ENCODE peak calls at places on chromosomes 13 and 19, in four cellular contexts. One of them, this sample, is unnamed.

GRCh38 chr19:13298565-13299481 is 148.6 kb downstream of the IER2 start:
- DNase-seq in fibroblast of pulmonary artery: no peak
- DNase-seq in fibroblast of mammary gland: no peak
- DNase-seq in iris pigment epithelial cell: no peak
- DNase-seq in this sample: no peak

GRCh38 chr19:47239610-47240296 is 8.8 kb upstream of the BBC3 start:
- DNase-seq in fibroblast of mammary gland: no peak
- DNase-seq in fibroblast of pulmonary artery: peak
- DNase-seq in iris pigment epithelial cell: peak
- DNase-seq in this sample: peak

GRCh38 chr19:44954649-44955499 is at the start of gene CLPTM1:
- DNase-seq in iris pigment epithelial cell: peak
- DNase-seq in fibroblast of mammary gland: peak
- DNase-seq in fibroblast of pulmonary artery: peak
- DNase-seq in this sample: peak

GRCh38 chr13:113882266-113882627 is 18.4 kb upstream of the GAS6 start:
- DNase-seq in fibroblast of mammary gland: no peak
- DNase-seq in iris pigment epithelial cell: no peak
- DNase-seq in fibroblast of pulmonary artery: no peak
- DNase-seq in this sample: peak

GRCh38 chr13:114104626-114105350 is 27.6 kb downstream of the RASA3 start:
- DNase-seq in fibroblast of mammary gland: no peak
- DNase-seq in fibroblast of pulmonary artery: no peak
- DNase-seq in iris pigment epithelial cell: no peak
- DNase-seq in this sample: no peak

GRCh38 chr13:29905845-29906244 is 55.4 kb upstream of the UBL3 start:
- DNase-seq in fibroblast of mammary gland: peak
- DNase-seq in fibroblast of pulmonary artery: peak
- DNase-seq in iris pigment epithelial cell: peak
- DNase-seq in this sample: peak

GRCh38 chr19:18433039-18433691 is 4.8 kb downstream of the ISYNA1 start:
- DNase-seq in fibroblast of pulmonary artery: no peak
- DNase-seq in fibroblast of mammary gland: no peak
- DNase-seq in iris pigment epithelial cell: no peak
- DNase-seq in this sample: no peak

GRCh38 chr13:41007359-41008118 is 11.6 kb downstream of the ELF1 start:
- DNase-seq in fibroblast of mammary gland: no peak
- DNase-seq in iris pigment epithelial cell: peak
- DNase-seq in fibroblast of pulmonary artery: no peak
- DNase-seq in this sample: no peak

GRCh38 chr13:47661076-47661475 is 340.0 kb downstream of the SUCLA2 start:
- DNase-seq in fibroblast of pulmonary artery: peak
- DNase-seq in fibroblast of mammary gland: peak
- DNase-seq in iris pigment epithelial cell: peak
- DNase-seq in this sample: no peak

GRCh38 chr19:1366899-1367870 is 16.5 kb upstream of the NDUFS7 start:
- DNase-seq in fibroblast of pulmonary artery: no peak
- DNase-seq in iris pigment epithelial cell: no peak
- DNase-seq in fibroblast of mammary gland: no peak
- DNase-seq in this sample: no peak

GRCh38 chr13:38686635-38687245 is at the start of gene FREM2:
- DNase-seq in fibroblast of mammary gland: no peak
- DNase-seq in fibroblast of pulmonary artery: peak
- DNase-seq in iris pigment epithelial cell: peak
- DNase-seq in this sample: no peak

GRCh38 chr13:111251646-111252448 is 68.6 kb upstream of the TEX29 start:
- DNase-seq in fibroblast of mammary gland: peak
- DNase-seq in iris pigment epithelial cell: no peak
- DNase-seq in fibroblast of pulmonary artery: peak
- DNase-seq in this sample: peak

GRCh38 chr19:1104452-1105216 is 840 bp downstream of the GPX4 start:
- DNase-seq in iris pigment epithelial cell: peak
- DNase-seq in fibroblast of pulmonary artery: peak
- DNase-seq in fibroblast of mammary gland: peak
- DNase-seq in this sample: peak

GRCh38 chr19:49456351-49456750 is 3.3 kb downstream of the ALDH16A1 start:
- DNase-seq in fibroblast of mammary gland: no peak
- DNase-seq in iris pigment epithelial cell: no peak
- DNase-seq in fibroblast of pulmonary artery: peak
- DNase-seq in this sample: no peak

GRCh38 chr13:51552027-51552426 is 32.2 kb upstream of the WDFY2 start:
- DNase-seq in fibroblast of pulmonary artery: no peak
- DNase-seq in fibroblast of mammary gland: no peak
- DNase-seq in iris pigment epithelial cell: no peak
- DNase-seq in this sample: no peak

GRCh38 chr19:2453431-2454025 is 3.2 kb downstream of the LMNB2 start:
- DNase-seq in iris pigment epithelial cell: no peak
- DNase-seq in fibroblast of mammary gland: no peak
- DNase-seq in fibroblast of pulmonary artery: no peak
- DNase-seq in this sample: no peak

GRCh38 chr19:6218497-6219146 is 61.2 kb downstream of the MLLT1 start:
- DNase-seq in iris pigment epithelial cell: peak
- DNase-seq in fibroblast of pulmonary artery: peak
- DNase-seq in fibroblast of mammary gland: peak
- DNase-seq in this sample: peak

GRCh38 chr13:113631341-113632095 is 26.5 kb downstream of the ATP4B start:
- DNase-seq in fibroblast of mammary gland: no peak
- DNase-seq in iris pigment epithelial cell: no peak
- DNase-seq in fibroblast of pulmonary artery: no peak
- DNase-seq in this sample: no peak

This sample was measured in endothelial cell of umbilical vein.